ENCODE peak calls at places on chromosomes 13 and 19, in four cellular contexts. Y, V, U and B are unnamed samples.

GRCh38 chr19:30719189-30719990 is 347.2 kb downstream of the ZNF536 start:
- DNase-seq in U (peak), V (no peak), Y (peak), B (peak)

GRCh38 chr19:46384396-46384795 is 29.0 kb downstream of the CCDC8 start:
- DNase-seq in U (no peak), Y (no peak), V (no peak), B (no peak)

GRCh38 chr19:1936916-1937610 is 3.9 kb upstream of the CSNK1G2 start:
- DNase-seq in Y (no peak), V (no peak), U (no peak), B (no peak)

GRCh38 chr19:31668916-31669315 is 319.7 kb upstream of the TSHZ3 start:
- DNase-seq in U (no peak), Y (no peak), V (no peak), B (no peak)

GRCh38 chr13:46146898-46147297 is 35.1 kb downstream of the LCP1 start:
- DNase-seq in V (no peak), U (peak), Y (no peak), B (no peak)

GRCh38 chr19:5352229-5352763 is 11.7 kb upstream of the PTPRS start:
- DNase-seq in Y (no peak), U (peak), V (no peak), B (no peak)

GRCh38 chr13:29568731-29569130 is 26.8 kb downstream of the SLC7A1 start:
- DNase-seq in Y (no peak), U (no peak), V (no peak), B (no peak)

GRCh38 chr13:25733061-25733491 is 318.7 kb downstream of the SHISA2 start:
- DNase-seq in V (no peak), Y (no peak), U (peak), B (peak)

GRCh38 chr13:51825165-51825592 is 19.8 kb downstream of the TMEM272 start:
- DNase-seq in U (peak), Y (peak), V (no peak), B (no peak)

GRCh38 chr13:96816874-96817273 is 177.4 kb downstream of the OXGR1 start:
- DNase-seq in V (no peak), U (no peak), Y (no peak), B (no peak)

GRCh38 chr13:51643114-51643881 is 59.0 kb downstream of the WDFY2 start:
- DNase-seq in Y (no peak), U (peak), V (no peak), B (peak)

GRCh38 chr19:7866399-7867091 is 7.6 kb downstream of the PRR36 start:
- DNase-seq in Y (no peak), U (no peak), V (no peak), B (no peak)

GRCh38 chr13:103515410-103515809 is 449.2 kb upstream of the SLC10A2 start:
- DNase-seq in Y (no peak), U (no peak), V (no peak), B (no peak)

DNA sequence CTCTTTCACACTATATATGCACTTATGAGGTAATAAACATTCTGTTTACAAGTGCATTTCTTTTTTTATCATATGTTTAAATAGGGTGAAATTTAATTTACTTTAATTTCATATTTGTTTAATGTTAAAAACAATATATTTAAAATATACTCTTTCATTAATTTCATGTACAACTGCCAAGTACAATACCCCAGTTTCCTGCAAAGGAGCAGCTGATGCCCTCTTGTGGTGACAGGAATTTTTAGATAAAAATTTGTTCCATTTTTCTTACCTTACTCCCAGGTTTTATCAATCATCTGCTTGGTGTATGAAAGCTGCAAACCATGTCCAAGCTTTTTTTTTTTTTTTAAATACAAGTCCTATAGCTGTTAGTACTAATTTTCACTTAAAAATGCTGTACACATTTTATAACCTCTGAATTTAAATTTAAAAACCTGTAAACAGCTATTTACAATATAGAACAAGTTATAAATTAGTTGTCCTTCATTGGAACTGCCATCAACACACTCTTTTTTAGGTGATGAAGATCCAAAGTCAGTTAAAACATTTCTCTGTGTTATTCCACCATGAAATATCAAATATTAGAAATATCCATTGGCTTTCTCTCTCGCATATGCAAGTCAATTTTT is 4.9 kb downstream of the PCDH20 start:
- DNase-seq in Y (peak), U (no peak), V (no peak), B (peak)
- TF ChIP-seq CTCF in Y (peak), U (peak), V (no peak), B (peak)

DNA sequence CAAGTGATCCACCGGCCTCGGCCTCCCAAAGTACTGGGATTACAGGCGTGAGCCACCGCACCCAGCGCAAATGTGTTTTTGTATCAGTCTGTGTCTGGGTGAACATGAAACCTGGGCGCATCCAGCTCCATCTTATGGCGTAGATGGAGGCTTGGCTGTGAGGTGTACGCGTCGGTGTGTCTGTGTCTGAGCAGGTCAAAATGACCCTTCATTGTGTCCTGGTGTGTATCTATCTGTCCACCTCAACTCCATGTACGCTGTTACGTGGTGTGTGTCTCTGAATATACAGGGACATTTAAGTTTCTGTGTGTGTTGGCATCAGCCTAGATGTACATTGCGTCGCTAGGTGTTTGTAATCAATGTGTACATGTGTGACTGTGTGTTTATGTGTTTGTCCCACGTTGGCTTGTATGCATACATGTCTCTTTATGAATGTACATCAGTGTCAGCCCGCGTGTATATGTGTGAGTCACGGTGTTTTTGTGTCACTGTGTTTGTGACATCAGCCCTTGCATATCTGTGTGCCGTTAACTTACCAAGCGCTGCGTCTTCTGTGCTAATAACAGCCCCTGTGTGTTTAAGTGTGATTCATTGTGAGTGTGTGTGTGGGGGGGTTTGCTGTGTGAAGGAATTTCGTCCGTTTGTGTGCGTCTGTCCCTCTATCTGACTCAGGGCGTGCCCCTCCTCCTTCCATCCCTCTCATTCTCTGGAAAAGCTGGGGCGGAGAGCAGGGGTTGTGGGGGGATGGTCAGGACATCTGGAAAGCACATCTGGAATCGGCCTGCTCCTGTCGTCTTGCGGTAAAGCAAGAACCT is 6.4 kb downstream of the AXL start:
- DNase-seq in V (no peak), Y (no peak), U (peak), B (peak)
- H3K27ac ChIP-seq in V (no peak), Y (no peak), U (peak), B (peak)

DNA sequence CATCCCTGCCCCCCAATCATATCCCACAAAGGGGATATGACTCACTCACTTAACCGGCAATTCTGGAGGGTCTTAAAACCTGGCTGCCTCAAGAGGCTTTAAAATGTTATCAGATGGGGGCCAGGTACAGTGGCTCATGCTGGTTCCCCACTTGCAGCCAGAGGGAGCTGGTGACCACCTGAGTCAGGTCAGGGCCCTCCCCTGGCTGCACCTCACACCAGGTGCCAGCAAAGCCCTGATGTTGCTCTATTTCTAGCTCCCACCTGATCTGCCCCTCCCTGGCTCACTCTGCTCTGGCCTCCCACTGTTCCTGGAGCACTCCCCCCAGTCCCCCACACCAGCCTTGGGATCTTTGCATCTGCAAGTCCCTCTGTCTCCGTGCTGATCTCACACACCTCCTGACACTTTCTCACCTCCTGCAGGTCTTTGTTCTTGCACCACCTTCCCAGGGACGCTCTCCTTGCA is 14.2 kb downstream of the HPN start:
- DNase-seq in V (no peak), U (no peak), Y (peak), B (no peak)
- TF ChIP-seq CTCF in V (peak), U (peak), Y (peak), B (peak)

GRCh38 chr19:11236324-11237301 is 2.8 kb upstream of the ANGPTL8 start:
- DNase-seq in V (no peak), Y (no peak), U (no peak), B (no peak)
- H3K27ac ChIP-seq in V (no peak), Y (no peak), U (no peak), B (no peak)